ENCODE peak calls at places on chromosomes 6 and 20, in four cellular contexts. N is mesenchymal stem cell, T is upper lobe of right lung, A is right cardiac atrium. Q is an unnamed sample.

GRCh38 chr20:33180169-33180568 is 12.2 kb downstream of the BPIFA2 start:
- DNase-seq in A (no peak), N (no peak), T (no peak), Q (no peak)

GRCh38 chr6:150647051-150647450 is 47.4 kb downstream of the PLEKHG1 start:
- DNase-seq in N (no peak), A (no peak), T (no peak), Q (no peak)

GRCh38 chr6:138977646-138978167 is 10.3 kb downstream of the REPS1 start:
- DNase-seq in T (no peak), N (no peak), A (no peak), Q (no peak)

GRCh38 chr6:131547524-131547923 is 25.5 kb upstream of the ARG1 start:
- DNase-seq in T (no peak), N (no peak), A (no peak), Q (no peak)

GRCh38 chr6:14079433-14079832 is 38.1 kb upstream of the CD83 start:
- DNase-seq in N (no peak), T (no peak), A (peak; percentile 70), Q (no peak)

GRCh38 chr6:3252369-3252768 is 6.4 kb upstream of the PSMG4 start:
- DNase-seq in A (no peak), T (no peak), N (no peak), Q (no peak)

GRCh38 chr6:2109796-2110195 is 135.6 kb downstream of the GMDS start:
- DNase-seq in A (no peak), N (no peak), T (no peak), Q (no peak)

GRCh38 chr6:69578366-69578890 is 218.4 kb downstream of the LMBRD1 start:
- DNase-seq in T (no peak), A (no peak), N (peak; percentile 28), Q (no peak)

GRCh38 chr6:49890988-49891387 is 24.7 kb upstream of the CRISP1 start:
- DNase-seq in N (no peak), A (no peak), T (no peak), Q (no peak)

GRCh38 chr6:101393291-101394251 is at the start of gene GRIK2:
- DNase-seq in T (peak; percentile 69), A (peak; percentile 72), N (peak; percentile 62), Q (peak; percentile 47)

GRCh38 chr20:40925829-40926228 is 102.8 kb upstream of the TOP1 start:
- DNase-seq in A (no peak), T (no peak), N (no peak), Q (no peak)

GRCh38 chr6:100479180-100480035 is 14.7 kb upstream of the SIM1 start:
- DNase-seq in T (no peak), A (no peak), N (peak; percentile 47), Q (no peak)

GRCh38 chr6:17768388-17768787 is 61.7 kb upstream of the NUP153 start:
- DNase-seq in N (peak; percentile 37), A (no peak), T (no peak), Q (no peak)

GRCh38 chr6:71349976-71350615 is 61.5 kb downstream of the OGFRL1 start:
- DNase-seq in N (no peak), A (no peak), T (no peak), Q (no peak)

GRCh38 chr20:40702504-40702903 is 13.5 kb upstream of the MAFB start:
- DNase-seq in A (no peak), T (no peak), N (no peak), Q (no peak)

GRCh38 chr6:46191961-46192360 is 21.2 kb upstream of the ENPP5 start:
- DNase-seq in N (peak; percentile 18), A (no peak), T (no peak), Q (no peak)

GRCh38 chr6:156449569-156449968 is 327.6 kb upstream of the ARID1B start:
- DNase-seq in A (no peak), N (no peak), T (no peak), Q (no peak)

GRCh38 chr6:1940381-1940780 is 305.0 kb downstream of the GMDS start:
- DNase-seq in T (no peak), A (no peak), N (no peak), Q (no peak)

GRCh38 chr20:40692240-40693011 is 3.4 kb upstream of the MAFB start:
- DNase-seq in T (no peak), A (no peak), N (no peak), Q (peak; percentile 85)

GRCh38 chr20:32742322-32743236 is 688 bp downstream of the COMMD7 start:
- DNase-seq in N (no peak), T (no peak), A (peak; percentile 49), Q (peak; percentile 79)

GRCh38 chr6:49151461-49151860 is 311.6 kb downstream of the MMUT start:
- DNase-seq in N (no peak), A (no peak), T (no peak), Q (no peak)

GRCh38 chr6:39357998-39358686 is 35.6 kb upstream of the KCNK16 start:
- DNase-seq in T (no peak), N (peak; percentile 91), A (no peak), Q (no peak)

GRCh38 chr6:82076855-82077254 is 170.7 kb downstream of the IBTK start:
- DNase-seq in N (no peak), T (no peak), A (no peak), Q (no peak)

GRCh38 chr6:81241717-81242116 is 510.8 kb downstream of the TENT5A start:
- DNase-seq in T (no peak), A (no peak), N (peak; percentile 38), Q (no peak)

GRCh38 chr6:93418448-93419303 is 683 bp downstream of the EPHA7 start:
- DNase-seq in T (peak; percentile 66), A (peak; percentile 80), N (peak; percentile 69), Q (no peak)

GRCh38 chr6:54535568-54535967 is 227.3 kb downstream of the TINAG start:
- DNase-seq in T (no peak), A (no peak), N (no peak), Q (no peak)

GRCh38 chr20:12049125-12049524 is 131.4 kb downstream of the BTBD3 start:
- DNase-seq in T (no peak), A (no peak), N (no peak), Q (no peak)

GRCh38 chr20:25480797-25481196 is 73.3 kb downstream of the GINS1 start:
- DNase-seq in T (no peak), N (no peak), A (peak; percentile 21), Q (no peak)

DNA sequence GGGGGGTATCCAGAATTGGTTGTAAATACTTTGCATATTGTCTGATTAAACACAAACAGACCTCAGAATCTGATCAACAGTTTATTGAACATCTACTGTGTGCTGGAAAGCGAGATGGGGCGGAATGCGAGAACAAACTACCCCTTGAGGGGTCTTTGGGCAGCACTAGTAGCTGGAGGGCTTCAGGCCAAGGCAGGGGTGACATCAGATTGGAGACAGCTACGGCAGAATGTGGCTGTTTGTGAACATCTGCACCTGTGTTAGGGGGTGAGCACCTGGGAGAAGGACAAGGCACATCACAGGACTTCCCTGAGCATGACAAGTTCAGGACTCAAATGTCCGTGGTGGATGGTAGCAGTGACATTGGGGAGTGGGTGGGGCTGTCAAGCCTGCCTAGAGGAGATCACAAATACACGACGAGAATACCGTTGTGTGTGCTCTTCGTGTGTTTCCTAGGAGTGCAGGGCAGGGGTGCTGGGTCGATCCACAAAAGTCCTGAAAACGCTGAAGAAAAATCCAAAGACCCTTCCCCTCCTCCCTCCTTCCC is 59.5 kb downstream of the SRC start:
- DNase-seq in T (no peak), N (no peak), A (peak; percentile 2), Q (no peak)
- H3K27me3 ChIP-seq in T (peaks cover 21% of the 10 kb centered on the region), N (peaks cover 30% of the 10 kb centered on the region), A (no peaks in the 10 kb centered on the region), Q (no peaks in the 10 kb centered on the region)

DNA sequence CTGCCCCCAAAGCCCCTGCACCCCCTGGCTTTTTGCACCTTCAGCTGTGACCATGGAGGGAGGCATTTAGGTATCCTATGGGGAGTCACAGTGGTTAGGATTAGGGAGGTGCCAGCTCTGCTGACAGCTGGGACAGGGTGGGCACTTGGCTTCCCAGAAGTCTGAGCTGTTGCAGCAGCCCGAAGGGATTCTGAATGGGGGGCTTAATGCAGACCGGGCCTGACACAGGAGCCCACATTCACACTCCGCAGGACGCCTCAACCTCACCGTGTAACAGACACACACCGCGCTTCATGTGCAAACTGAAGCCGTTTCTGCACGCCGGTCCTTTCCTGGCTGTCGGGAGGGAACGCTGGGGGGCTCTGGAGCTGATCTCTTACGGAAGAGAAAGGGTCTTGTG is 1.9 kb downstream of the EBF4 start:
- DNase-seq in T (no peak), N (no peak), A (no peak), Q (no peak)
- H3K27me3 ChIP-seq in T (peaks cover 30% of the 10 kb centered on the region), N (peaks cover 85% of the 10 kb centered on the region), A (no peaks in the 10 kb centered on the region), Q (peaks cover 22% of the 10 kb centered on the region)

DNA sequence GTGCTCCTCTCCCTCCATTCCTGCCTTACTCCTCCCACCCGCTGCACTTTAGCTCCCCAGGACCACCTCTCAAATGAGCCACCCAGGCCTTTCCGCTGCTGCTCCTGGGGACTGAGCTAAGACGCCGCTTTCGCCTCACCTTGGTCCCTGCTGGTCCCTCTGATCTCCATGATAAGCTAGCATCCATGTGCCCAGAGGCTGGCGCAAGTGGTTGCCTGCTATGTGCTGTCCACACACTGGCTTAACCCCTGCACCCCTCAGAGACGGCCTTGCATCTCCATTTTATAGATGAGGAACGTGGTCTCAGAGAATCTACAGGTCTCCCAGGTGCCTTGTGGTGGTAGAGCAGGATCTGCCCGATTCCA is 160.1 kb upstream of the PMEPA1 start:
- DNase-seq in T (no peak), A (no peak), N (no peak), Q (no peak)
- H3K27me3 ChIP-seq in T (no peaks in the 10 kb centered on the region), A (no peaks in the 10 kb centered on the region), N (peaks cover 72% of the 10 kb centered on the region), Q (peaks cover 14% of the 10 kb centered on the region)

GRCh38 chr20:2298116-2298515 is 2.3 kb downstream of the TGM3 start:
- DNase-seq in T (no peak), N (no peak), A (no peak), Q (no peak)
- H3K27me3 ChIP-seq in T (no peaks in the 10 kb centered on the region), N (no peaks in the 10 kb centered on the region), A (no peaks in the 10 kb centered on the region), Q (no peaks in the 10 kb centered on the region)

DNA sequence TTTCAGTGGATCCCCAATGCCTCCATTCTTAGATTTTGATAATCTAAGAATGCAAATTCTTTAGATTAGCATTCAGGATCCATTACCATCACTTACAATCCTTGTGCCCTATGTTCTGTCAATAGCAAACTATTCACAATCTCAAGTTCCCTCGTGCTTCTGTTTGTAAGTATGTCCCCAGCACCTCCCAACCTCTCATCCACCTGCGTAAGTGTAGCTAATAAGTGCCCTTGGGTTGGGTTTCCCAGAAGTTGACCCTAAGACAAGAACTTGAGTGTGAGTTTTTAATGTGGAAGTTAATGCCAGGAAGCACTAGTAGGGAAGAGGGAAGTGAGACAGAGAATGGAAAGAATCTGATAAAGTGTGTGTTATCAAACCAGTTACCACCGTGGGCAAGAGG is 72.6 kb upstream of the PAK5 start:
- DNase-seq in N (no peak), T (no peak), A (no peak), Q (no peak)
- H3K27me3 ChIP-seq in N (peaks cover 17% of the 10 kb centered on the region), T (no peaks in the 10 kb centered on the region), A (no peaks in the 10 kb centered on the region), Q (no peaks in the 10 kb centered on the region)

GRCh38 chr20:63140683-63141433 is 75.1 kb downstream of the YTHDF1 start:
- DNase-seq in A (peak; percentile 44), T (no peak), N (no peak), Q (peak; percentile 76)
- H3K27me3 ChIP-seq in A (no peaks in the 10 kb centered on the region), T (peaks cover 27% of the 10 kb centered on the region), N (peaks cover 44% of the 10 kb centered on the region), Q (peaks cover 41% of the 10 kb centered on the region)